ENCODE peak calls at places on chromosomes 7 and 10, in five cellular contexts. One of them, this sample, is unnamed.

GRCh38 chr10:74186678-74187077 is 35.7 kb downstream of the ADK start:
- DNase-seq in NCI-H2081: no peak
- DNase-seq in mucosa of descending colon: no peak
- DNase-seq in T follicular helper cell: no peak
- DNase-seq in aorta: no peak
- DNase-seq in this sample: no peak

GRCh38 chr7:47627580-47628283 is 45.8 kb upstream of the TNS3 start:
- DNase-seq in NCI-H2081: no peak
- DNase-seq in mucosa of descending colon: no peak
- DNase-seq in T follicular helper cell: no peak
- DNase-seq in aorta: no peak
- DNase-seq in this sample: no peak

GRCh38 chr10:32367793-32368453 is 21.0 kb upstream of the EPC1 start:
- DNase-seq in NCI-H2081: peak; percentile 43
- DNase-seq in mucosa of descending colon: no peak
- DNase-seq in T follicular helper cell: peak; percentile 72
- DNase-seq in aorta: peak; percentile 79
- DNase-seq in this sample: peak; percentile 70

GRCh38 chr7:44071726-44072363 is 6.5 kb upstream of the PGAM2 start:
- DNase-seq in NCI-H2081: no peak
- DNase-seq in mucosa of descending colon: no peak
- DNase-seq in T follicular helper cell: no peak
- DNase-seq in aorta: peak; percentile 49
- DNase-seq in this sample: no peak

GRCh38 chr10:15368456-15368855 is 2.6 kb downstream of the FAM171A1 start:
- DNase-seq in NCI-H2081: no peak
- DNase-seq in mucosa of descending colon: no peak
- DNase-seq in T follicular helper cell: no peak
- DNase-seq in aorta: no peak
- DNase-seq in this sample: no peak

GRCh38 chr10:126312167-126312566 is 76.1 kb downstream of the ADAM12 start:
- DNase-seq in NCI-H2081: no peak
- DNase-seq in mucosa of descending colon: no peak
- DNase-seq in T follicular helper cell: no peak
- DNase-seq in aorta: no peak
- DNase-seq in this sample: no peak

GRCh38 chr7:107874605-107875446 is 16.2 kb upstream of the DLD start:
- DNase-seq in NCI-H2081: peak; percentile 67
- DNase-seq in mucosa of descending colon: no peak
- DNase-seq in T follicular helper cell: no peak
- DNase-seq in aorta: no peak
- DNase-seq in this sample: peak; percentile 64

GRCh38 chr10:127577376-127577775 is 28.3 kb downstream of the NPS start:
- DNase-seq in NCI-H2081: peak; percentile 1
- DNase-seq in mucosa of descending colon: no peak
- DNase-seq in T follicular helper cell: no peak
- DNase-seq in aorta: no peak
- DNase-seq in this sample: peak; percentile 17

GRCh38 chr7:140003913-140004382 is 58.8 kb downstream of the PARP12 start:
- DNase-seq in NCI-H2081: peak; percentile 50
- DNase-seq in mucosa of descending colon: no peak
- DNase-seq in T follicular helper cell: no peak
- DNase-seq in aorta: no peak
- DNase-seq in this sample: peak; percentile 77

GRCh38 chr7:138483516-138483915 is 23.5 kb downstream of the TRIM24 start:
- DNase-seq in NCI-H2081: no peak
- DNase-seq in mucosa of descending colon: no peak
- DNase-seq in T follicular helper cell: no peak
- DNase-seq in aorta: no peak
- DNase-seq in this sample: no peak

GRCh38 chr7:151010307-151011096 is 13.8 kb downstream of the ATG9B start:
- DNase-seq in NCI-H2081: no peak
- DNase-seq in mucosa of descending colon: no peak
- DNase-seq in T follicular helper cell: peak; percentile 18
- DNase-seq in aorta: no peak
- DNase-seq in this sample: no peak

GRCh38 chr10:37067576-37067975 is 57.8 kb upstream of the ANKRD30A start:
- DNase-seq in NCI-H2081: no peak
- DNase-seq in mucosa of descending colon: no peak
- DNase-seq in T follicular helper cell: no peak
- DNase-seq in aorta: no peak
- DNase-seq in this sample: no peak

GRCh38 chr7:158760936-158761335 is 56.3 kb upstream of the NCAPG2 start:
- DNase-seq in NCI-H2081: no peak
- DNase-seq in mucosa of descending colon: no peak
- DNase-seq in T follicular helper cell: no peak
- DNase-seq in aorta: no peak
- DNase-seq in this sample: no peak

GRCh38 chr7:28346972-28347371 is 65.3 kb upstream of the CREB5 start:
- DNase-seq in NCI-H2081: no peak
- DNase-seq in mucosa of descending colon: no peak
- DNase-seq in T follicular helper cell: no peak
- DNase-seq in aorta: no peak
- DNase-seq in this sample: no peak

GRCh38 chr10:91614254-91614624 is 18.6 kb downstream of the PPP1R3C start:
- DNase-seq in NCI-H2081: no peak
- DNase-seq in mucosa of descending colon: no peak
- DNase-seq in T follicular helper cell: no peak
- DNase-seq in aorta: no peak
- DNase-seq in this sample: peak; percentile 86

This sample was measured in astrocyte of the spinal cord.